ENCODE peak calls at places on chromosomes 5 and 9, in seven cellular contexts. X, P, G, Y, W, C and V are unnamed samples.

GRCh38 chr9:28317706-28318210 is 744.5 kb upstream of the C9orf72 start:
- DNase-seq in X (no peak), P (no peak), G (no peak), Y (no peak), W (no peak), C (no peak), V (no peak)

GRCh38 chr9:87212563-87213154 is 265.4 kb upstream of the GAS1 start:
- DNase-seq in X (no peak), P (peak), G (no peak), Y (no peak), W (peak), C (no peak), V (no peak)

GRCh38 chr5:39333104-39333503 is 31.2 kb downstream of the C9 start:
- DNase-seq in X (no peak), P (no peak), G (no peak), Y (no peak), W (no peak), C (no peak), V (no peak)

GRCh38 chr5:146813748-146814147 is 64.8 kb downstream of the PPP2R2B start:
- DNase-seq in X (no peak), P (no peak), G (no peak), Y (no peak), W (no peak), C (no peak), V (no peak)

GRCh38 chr5:5881294-5881693 is 458.8 kb downstream of the ICE1 start:
- DNase-seq in X (peak), P (peak), G (no peak), Y (peak), W (peak), C (no peak), V (peak)

GRCh38 chr5:73917433-73917832 is 291.4 kb downstream of the ARHGEF28 start:
- DNase-seq in X (no peak), P (no peak), G (no peak), Y (peak), W (no peak), C (no peak), V (no peak)

GRCh38 chr9:79686381-79687130 is 114.8 kb downstream of the TLE4 start:
- DNase-seq in X (no peak), P (no peak), G (no peak), Y (no peak), W (peak), C (no peak), V (no peak)

GRCh38 chr5:92394935-92395334 is 1011.8 kb upstream of the ARRDC3 start:
- DNase-seq in X (no peak), P (no peak), G (no peak), Y (no peak), W (no peak), C (no peak), V (no peak)

GRCh38 chr5:132363431-132364112 is 5.9 kb upstream of the SLC22A5 start:
- DNase-seq in X (peak), P (no peak), G (no peak), Y (no peak), W (no peak), C (no peak), V (no peak)